ENCODE peak calls at places on chromosomes 1 and 21, in four cellular contexts. One of them, this sample, is unnamed.

GRCh38 chr21:45910155-45910547 is 71.4 kb upstream of the COL6A1 start:
- DNase-seq in GM12878: no peak
- DNase-seq in HepG2: no peak
- DNase-seq in K562: no peak
- DNase-seq in this sample: peak; percentile 70

GRCh38 chr1:32666866-32667566 is 16.0 kb downstream of the RBBP4 start:
- DNase-seq in GM12878: no peak
- DNase-seq in HepG2: no peak
- DNase-seq in K562: peak; percentile 34
- DNase-seq in this sample: no peak

GRCh38 chr1:205536759-205537361 is 32.4 kb downstream of the CDK18 start:
- DNase-seq in GM12878: no peak
- DNase-seq in HepG2: no peak
- DNase-seq in K562: no peak
- DNase-seq in this sample: no peak

GRCh38 chr1:234779160-234779538 is 169.2 kb upstream of the IRF2BP2 start:
- DNase-seq in GM12878: no peak
- DNase-seq in HepG2: no peak
- DNase-seq in K562: no peak
- DNase-seq in this sample: no peak

GRCh38 chr1:32257227-32257508 is 6.1 kb downstream of the LCK start:
- DNase-seq in GM12878: no peak
- DNase-seq in HepG2: no peak
- DNase-seq in K562: no peak
- DNase-seq in this sample: no peak

GRCh38 chr1:14913475-14914155 is 239.9 kb upstream of the TMEM51 start:
- DNase-seq in GM12878: peak; percentile 65
- DNase-seq in HepG2: no peak
- DNase-seq in K562: no peak
- DNase-seq in this sample: no peak

GRCh38 chr1:152866321-152866720 is 6.5 kb downstream of the LCE7A start:
- DNase-seq in GM12878: no peak
- DNase-seq in HepG2: no peak
- DNase-seq in K562: no peak
- DNase-seq in this sample: no peak

GRCh38 chr1:85862456-85862855 is 154.2 kb upstream of the ZNHIT6 start:
- DNase-seq in GM12878: no peak
- DNase-seq in HepG2: no peak
- DNase-seq in K562: no peak
- DNase-seq in this sample: no peak

GRCh38 chr1:202282596-202283283 is 59.0 kb downstream of the UBE2T start:
- DNase-seq in GM12878: no peak
- DNase-seq in HepG2: no peak
- DNase-seq in K562: no peak
- DNase-seq in this sample: no peak

GRCh38 chr1:167913895-167914502 is at the start of gene ADCY10:
- DNase-seq in GM12878: no peak
- DNase-seq in HepG2: peak; percentile 44
- DNase-seq in K562: no peak
- DNase-seq in this sample: no peak

GRCh38 chr1:186183219-186183618 is 191.8 kb downstream of the TPR start:
- DNase-seq in GM12878: no peak
- DNase-seq in HepG2: no peak
- DNase-seq in K562: no peak
- DNase-seq in this sample: no peak

GRCh38 chr1:227885648-227886502 is 61.9 kb downstream of the WNT9A start:
- DNase-seq in GM12878: no peak
- DNase-seq in HepG2: no peak
- DNase-seq in K562: peak; percentile 57
- DNase-seq in this sample: peak; percentile 22

GRCh38 chr1:9324246-9325096 is 31.8 kb downstream of the SPSB1 start:
- DNase-seq in GM12878: no peak
- DNase-seq in HepG2: no peak
- DNase-seq in K562: no peak
- DNase-seq in this sample: no peak

GRCh38 chr21:39866093-39866492 is 1.1 kb upstream of the PCP4 start:
- DNase-seq in GM12878: no peak
- DNase-seq in HepG2: no peak
- DNase-seq in K562: no peak
- DNase-seq in this sample: no peak

GRCh38 chr1:215273838-215274516 is 191.4 kb downstream of the KCNK2 start:
- DNase-seq in GM12878: no peak
- DNase-seq in HepG2: no peak
- DNase-seq in K562: no peak
- DNase-seq in this sample: no peak

GRCh38 chr1:172054172-172054571 is 212.9 kb downstream of the DNM3 start:
- DNase-seq in GM12878: no peak
- DNase-seq in HepG2: no peak
- DNase-seq in K562: no peak
- DNase-seq in this sample: peak; percentile 26

GRCh38 chr1:178057863-178058576 is 35.9 kb upstream of the RASAL2 start:
- DNase-seq in GM12878: no peak
- DNase-seq in HepG2: no peak
- DNase-seq in K562: no peak
- DNase-seq in this sample: no peak

GRCh38 chr1:44519035-44519676 is 114.1 kb downstream of the RNF220 start:
- DNase-seq in GM12878: no peak
- DNase-seq in HepG2: no peak
- DNase-seq in K562: no peak
- DNase-seq in this sample: no peak

GRCh38 chr1:71390518-71390917 is 309.7 kb upstream of the ZRANB2 start:
- DNase-seq in GM12878: no peak
- DNase-seq in HepG2: no peak
- DNase-seq in K562: no peak
- DNase-seq in this sample: no peak

GRCh38 chr1:203325004-203325417 is 19.7 kb downstream of the BTG2 start:
- DNase-seq in GM12878: peak; percentile 94
- DNase-seq in HepG2: no peak
- DNase-seq in K562: no peak
- DNase-seq in this sample: no peak

GRCh38 chr1:41683681-41684500 is 199.4 kb upstream of the EDN2 start:
- DNase-seq in GM12878: no peak
- DNase-seq in HepG2: no peak
- DNase-seq in K562: peak; percentile 26
- DNase-seq in this sample: no peak

GRCh38 chr1:25731148-25731547 is 68.8 kb upstream of the SELENON start:
- DNase-seq in GM12878: no peak
- DNase-seq in HepG2: no peak
- DNase-seq in K562: no peak
- DNase-seq in this sample: no peak

GRCh38 chr1:58659516-58659915 is 40.3 kb downstream of the MYSM1 start:
- DNase-seq in GM12878: no peak
- DNase-seq in HepG2: no peak
- DNase-seq in K562: no peak
- DNase-seq in this sample: no peak

GRCh38 chr1:54798769-54799641 is 2.1 kb downstream of the TTC22 start:
- DNase-seq in GM12878: peak; percentile 41
- DNase-seq in HepG2: no peak
- DNase-seq in K562: no peak
- DNase-seq in this sample: no peak

GRCh38 chr1:112177314-112177713 is 187.8 kb upstream of the KCND3 start:
- DNase-seq in GM12878: no peak
- DNase-seq in HepG2: no peak
- DNase-seq in K562: no peak
- DNase-seq in this sample: no peak
- H3K4me1 ChIP-seq in GM12878: no peaks in the 10 kb centered on the region
- H3K4me1 ChIP-seq in HepG2: no peaks in the 10 kb centered on the region
- H3K4me1 ChIP-seq in K562: no peaks in the 10 kb centered on the region
- H3K4me1 ChIP-seq in this sample: no peaks in the 10 kb centered on the region

GRCh38 chr1:78651247-78651646 is 1.6 kb downstream of the IFI44 start:
- DNase-seq in GM12878: no peak
- DNase-seq in HepG2: no peak
- DNase-seq in K562: no peak
- DNase-seq in this sample: no peak
- TF ChIP-seq FOXM1 in GM12878: no peak
- TF ChIP-seq FOXM1 in HepG2: no peak
- TF ChIP-seq FOXM1 in K562: no peak
- TF ChIP-seq FOXM1 in this sample: no peak

DNA sequence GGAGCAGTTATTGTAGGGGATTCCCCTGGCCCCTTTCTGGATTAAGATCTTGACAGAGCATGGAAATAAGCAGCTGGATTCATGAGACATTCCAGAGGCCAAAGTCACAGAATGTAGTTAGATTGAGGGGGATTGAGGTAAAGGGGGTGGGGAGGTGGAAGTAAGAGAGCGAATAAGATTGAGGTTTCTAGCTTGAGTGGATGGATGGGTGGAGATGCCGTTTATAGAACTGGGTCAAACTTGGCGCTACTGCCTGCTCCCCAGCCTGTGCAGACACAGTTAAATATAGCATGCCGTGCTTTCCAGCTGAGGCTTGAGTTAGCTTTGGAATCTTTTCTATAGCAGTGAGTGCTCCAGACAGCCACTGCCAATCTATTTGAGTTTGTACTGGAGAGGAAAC is 85.6 kb downstream of the DYRK1A start:
- DNase-seq in GM12878: no peak
- DNase-seq in HepG2: no peak
- DNase-seq in K562: no peak
- DNase-seq in this sample: peak; percentile 23
- H3K4me1 ChIP-seq in GM12878: no peaks in the 10 kb centered on the region
- H3K4me1 ChIP-seq in HepG2: peaks cover 48% of the 10 kb centered on the region
- H3K4me1 ChIP-seq in K562: peaks cover 35% of the 10 kb centered on the region
- H3K4me1 ChIP-seq in this sample: peaks cover 29% of the 10 kb centered on the region

DNA sequence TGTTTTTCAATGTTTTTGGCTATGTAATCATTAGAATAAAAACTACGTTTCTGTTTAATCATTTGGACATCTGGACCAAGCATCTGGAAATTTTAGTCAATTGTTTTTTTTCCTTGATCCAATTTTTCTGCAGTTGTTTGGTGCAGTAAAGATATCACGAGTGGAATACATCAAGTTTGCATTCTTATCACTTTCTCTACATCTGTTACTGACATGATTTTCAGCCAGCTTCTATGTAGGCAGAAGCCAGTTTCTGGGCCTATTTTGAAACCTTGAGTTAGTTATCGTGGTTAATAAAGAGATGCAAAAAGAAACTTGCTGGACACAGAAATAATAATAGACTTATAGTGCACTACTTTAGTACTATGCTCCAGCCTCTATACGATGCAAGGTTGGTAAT is 277.9 kb upstream of the ADAMTS5 start:
- DNase-seq in GM12878: no peak
- DNase-seq in HepG2: no peak
- DNase-seq in K562: no peak
- DNase-seq in this sample: peak; percentile 2
- TF ChIP-seq FOXM1 in GM12878: no peak
- TF ChIP-seq FOXM1 in HepG2: no peak
- TF ChIP-seq FOXM1 in K562: no peak
- TF ChIP-seq FOXM1 in this sample: no peak

GRCh38 chr1:51494138-51494830 is 24.8 kb downstream of the EPS15 start:
- DNase-seq in GM12878: no peak
- DNase-seq in HepG2: no peak
- DNase-seq in K562: no peak
- DNase-seq in this sample: no peak
- H3K4me1 ChIP-seq in GM12878: peaks cover 54% of the 10 kb centered on the region
- H3K4me1 ChIP-seq in HepG2: peaks cover 8% of the 10 kb centered on the region
- H3K4me1 ChIP-seq in K562: no peaks in the 10 kb centered on the region
- H3K4me1 ChIP-seq in this sample: no peaks in the 10 kb centered on the region

This sample was measured in SK-N-SH.